ENCODE peak calls at places on chromosome 13, in ten cellular contexts. A, W, X, C, T, S, Z, U, E and H are unnamed samples.

GRCh38 chr13:50685491-50685890 is 158.0 kb downstream of the DLEU7 start:
- DNase-seq in T (no peak), W (peak; percentile 34), A (peak; percentile 30), C (peak; percentile 46), U (no peak), Z (no peak), E (peak; percentile 79), S (peak; percentile 71), X (peak; percentile 78), H (no peak)

GRCh38 chr13:69935043-69935442 is 172.6 kb upstream of the ATXN8OS start:
- DNase-seq in Z (no peak), X (no peak), E (no peak), C (peak; percentile 71), A (peak; percentile 44), W (no peak), T (no peak), U (no peak), S (no peak), H (no peak)

GRCh38 chr13:50386527-50387123 is 371.4 kb downstream of the KCNRG start:
- DNase-seq in X (no peak), C (no peak), S (no peak), W (no peak), T (no peak), U (peak; percentile 34), A (peak; percentile 12), Z (peak; percentile 82), E (no peak), H (no peak)

GRCh38 chr13:64855506-64855905 is 2374.6 kb downstream of the PCDH9 start:
- DNase-seq in C (peak; percentile 4), W (no peak), S (no peak), A (no peak), U (peak; percentile 13), E (no peak), Z (peak; percentile 37), X (no peak), T (no peak), H (no peak)

GRCh38 chr13:50127726-50128291 is 112.6 kb downstream of the KCNRG start:
- DNase-seq in E (no peak), U (peak; percentile 43), T (peak; percentile 35), W (no peak), A (no peak), Z (no peak), S (no peak), C (no peak), X (no peak), H (no peak)

GRCh38 chr13:50318887-50319286 is 303.6 kb downstream of the KCNRG start:
- DNase-seq in W (no peak), E (no peak), U (no peak), Z (no peak), S (no peak), C (no peak), A (no peak), X (no peak), T (no peak), H (no peak)

GRCh38 chr13:112965573-112966115 is 3.4 kb upstream of the MCF2L start:
- DNase-seq in T (no peak), W (peak; percentile 8), A (no peak), X (no peak), U (no peak), S (no peak), E (peak; percentile 37), C (no peak), Z (no peak), H (no peak)

GRCh38 chr13:91576590-91576989 is 178.2 kb downstream of the GPC5 start:
- DNase-seq in C (no peak), U (no peak), X (no peak), Z (no peak), W (no peak), S (no peak), A (no peak), E (no peak), T (peak; percentile 49), H (no peak)

GRCh38 chr13:112762690-112763080 is 72.8 kb downstream of the ATP11A start:
- DNase-seq in W (no peak), E (no peak), S (no peak), Z (no peak), U (no peak), A (no peak), C (no peak), T (no peak), X (no peak), H (no peak)

GRCh38 chr13:97122381-97122996 is 99.6 kb upstream of the MBNL2 start:
- DNase-seq in T (no peak), C (peak; percentile 84), Z (peak; percentile 73), W (no peak), A (peak; percentile 92), X (no peak), E (no peak), S (no peak), U (no peak), H (no peak)

GRCh38 chr13:45749026-45749759 is 47.1 kb downstream of the CBY2 start:
- DNase-seq in Z (no peak), S (no peak), X (no peak), T (no peak), C (no peak), E (no peak), U (no peak), A (no peak), W (no peak), H (no peak)

GRCh38 chr13:73058741-73059459 is at the start of gene KLF5:
- DNase-seq in S (peak; percentile 97), C (peak; percentile 99), A (peak; percentile 96), U (peak; percentile 99), E (peak; percentile 98), Z (peak; percentile 89), W (peak; percentile 98), T (peak; percentile 98), X (peak; percentile 97), H (peak; percentile 97)
- TF ChIP-seq CTCF in S (no peak), C (no peak), A (no peak), U (no peak), E (no peak), Z (no peak), W (no peak), T (no peak), X (no peak), H (no peak)

DNA sequence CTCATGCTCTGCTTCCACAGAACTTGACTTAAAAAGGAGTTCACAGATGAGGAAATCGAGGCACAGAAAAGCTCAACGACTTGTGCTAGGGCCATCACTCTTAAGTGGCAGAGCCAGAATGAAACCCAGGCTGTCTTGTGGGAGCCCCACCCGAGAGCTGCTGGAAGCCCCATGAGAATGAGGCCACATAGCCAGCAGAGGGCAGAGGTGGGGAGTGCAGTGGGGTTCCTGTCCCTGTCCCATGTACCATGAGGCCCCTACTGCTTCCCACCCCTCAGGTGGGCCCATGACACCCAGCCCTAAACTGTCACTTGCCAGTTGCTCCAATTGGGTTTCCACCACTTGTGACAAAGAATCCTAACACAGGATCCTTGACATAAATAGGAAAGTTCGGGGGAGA is 175.9 kb downstream of the IRS2 start:
- DNase-seq in Z (no peak), A (peak; percentile 25), T (peak; percentile 7), X (no peak), C (peak; percentile 45), E (no peak), W (peak; percentile 16), S (peak; percentile 19), U (peak; percentile 28), H (no peak)
- TF ChIP-seq CTCF in Z (peak; percentile 30), A (peak; percentile 56), T (no peak), X (no peak), C (peak; percentile 31), E (no peak), W (no peak), S (no peak), U (peak; percentile 19), H (peak; percentile 17)

DNA sequence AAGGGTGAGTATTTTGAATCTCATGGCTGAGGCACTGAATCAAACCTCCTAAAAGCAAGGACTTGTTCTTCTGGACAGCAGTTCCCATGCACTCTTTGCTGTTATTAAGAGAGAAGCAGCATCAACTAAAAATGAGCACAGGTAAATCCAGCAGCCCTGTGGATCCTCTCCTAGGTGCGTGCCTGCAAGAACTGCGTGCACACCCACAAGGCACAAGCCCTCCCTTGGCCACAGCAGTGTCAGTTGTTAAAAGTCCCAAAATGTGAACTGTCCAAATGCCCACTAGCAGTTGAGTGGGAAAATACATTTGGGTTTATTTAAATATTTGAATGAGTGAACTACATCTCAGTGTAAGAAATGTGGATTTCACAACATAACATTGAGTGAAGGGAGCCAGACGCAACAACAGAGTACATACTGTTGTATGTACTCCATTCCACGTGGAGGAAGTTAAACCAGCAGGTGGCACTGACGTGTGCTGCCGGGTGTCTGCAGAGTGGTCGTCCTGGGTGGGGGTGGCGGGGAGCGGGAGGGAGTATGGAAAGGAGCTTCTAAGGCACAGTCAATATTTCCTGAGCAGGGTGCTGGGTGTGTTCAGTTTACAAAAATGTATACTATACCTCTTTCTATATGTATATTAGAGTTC is 266.4 kb downstream of the NALCN start:
- DNase-seq in Z (peak; percentile 66), X (no peak), U (peak; percentile 7), W (no peak), S (no peak), C (peak; percentile 17), E (no peak), A (peak; percentile 37), T (peak; percentile 26), H (no peak)
- TF ChIP-seq CTCF in Z (peak; percentile 55), X (no peak), U (peak; percentile 47), W (no peak), S (no peak), C (peak; percentile 27), E (peak; percentile 29), A (peak; percentile 68), T (no peak), H (peak; percentile 60)

GRCh38 chr13:43800828-43801227 is 14.1 kb upstream of the ENOX1 start:
- DNase-seq in X (no peak), A (no peak), Z (no peak), S (no peak), U (no peak), T (no peak), E (no peak), C (no peak), W (no peak), H (no peak)

GRCh38 chr13:43805681-43806128 is 18.9 kb upstream of the ENOX1 start:
- DNase-seq in T (no peak), E (no peak), S (no peak), X (no peak), C (peak; percentile 35), U (no peak), Z (peak; percentile 25), A (peak; percentile 21), W (no peak), H (no peak)

GRCh38 chr13:43805071-43805468 is 18.3 kb upstream of the ENOX1 start:
- DNase-seq in X (no peak), C (peak; percentile 99), S (peak; percentile 19), A (peak; percentile 95), W (no peak), U (peak; percentile 45), Z (peak; percentile 96), E (no peak), T (no peak), H (no peak)

GRCh38 chr13:43802511-43802910 is 15.7 kb upstream of the ENOX1 start:
- DNase-seq in C (peak; percentile 77), T (no peak), W (no peak), Z (no peak), X (no peak), A (peak; percentile 53), E (no peak), U (no peak), S (no peak), H (no peak)

DNA sequence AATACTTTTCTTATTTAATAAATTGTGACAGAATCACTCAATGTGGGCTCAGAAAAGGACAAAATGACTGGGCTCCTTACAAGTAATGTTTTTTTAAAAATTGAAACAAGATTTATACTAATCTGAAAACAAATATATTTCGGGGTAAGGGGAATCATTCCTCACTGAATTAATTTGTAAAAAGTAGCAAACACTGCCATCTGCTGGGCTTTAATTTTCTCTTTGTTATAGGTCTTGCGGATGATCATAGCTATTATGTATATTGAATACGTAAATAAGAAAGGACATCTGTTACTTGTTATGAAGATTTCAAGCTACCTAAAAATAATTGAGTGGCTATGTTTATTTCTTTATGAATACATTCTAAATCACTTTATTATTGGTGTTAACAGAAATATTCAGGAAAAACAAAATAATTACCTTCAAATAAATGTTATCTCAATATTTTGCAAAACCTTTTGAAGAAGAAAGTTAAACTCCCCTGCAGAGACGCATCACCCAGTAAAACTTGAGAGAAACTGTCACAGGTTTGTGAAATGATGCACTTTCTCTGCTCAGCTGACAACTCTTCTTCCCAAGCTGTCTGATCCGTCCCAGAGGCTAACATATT is 17.8 kb upstream of the ENOX1 start:
- DNase-seq in T (peak; percentile 42), S (no peak), C (peak; percentile 72), Z (peak; percentile 78), X (no peak), W (no peak), U (peak; percentile 77), A (peak; percentile 82), E (no peak), H (no peak)
- TF ChIP-seq CTCF in T (peak; percentile 72), S (no peak), C (peak; percentile 41), Z (peak; percentile 64), X (peak; percentile 38), W (peak; percentile 39), U (peak; percentile 74), A (peak; percentile 63), E (peak; percentile 50), H (peak; percentile 71)